ENCODE peak calls at places on chromosomes 16 and 17, in six cellular contexts. X is WTC11, M is endothelial cell of umbilical vein, Y is H1, D is K562, R is HepG2. U is an unnamed sample.

GRCh38 chr17:42270596-42270995 is 5.6 kb downstream of the STAT5B start:
- DNase-seq in X (no peak), R (no peak), D (no peak), M (no peak), Y (no peak), U (no peak)

GRCh38 chr16:12113581-12114375 is 137.2 kb downstream of the SNX29 start:
- DNase-seq in M (no peak), X (no peak), D (no peak), Y (no peak), R (no peak), U (no peak)

GRCh38 chr17:66654341-66654740 is 180.6 kb upstream of the CACNG5 start:
- DNase-seq in X (no peak), D (no peak), Y (no peak), R (no peak), M (peak), U (no peak)

GRCh38 chr17:12081720-12082119 is 61.0 kb downstream of the MAP2K4 start:
- DNase-seq in M (no peak), X (no peak), D (no peak), Y (no peak), R (no peak), U (no peak)

GRCh38 chr17:79002796-79003593 is 6.6 kb downstream of the CANT1 start:
- DNase-seq in R (no peak), Y (no peak), M (no peak), X (no peak), D (no peak), U (no peak)

GRCh38 chr17:47197821-47198220 is 8.7 kb upstream of the CDC27 start:
- DNase-seq in R (no peak), M (no peak), Y (no peak), D (no peak), X (no peak), U (no peak)

GRCh38 chr17:43401293-43401692 is 2.5 kb downstream of the ARL4D start:
- DNase-seq in M (peak), X (no peak), Y (no peak), D (no peak), R (no peak), U (peak)

GRCh38 chr17:36864230-36864629 is 73.0 kb upstream of the LHX1 start:
- DNase-seq in D (no peak), X (no peak), M (no peak), Y (no peak), R (no peak), U (no peak)

GRCh38 chr17:51585514-51586104 is 325.3 kb downstream of the UTP18 start:
- DNase-seq in Y (peak), R (peak), M (no peak), D (no peak), X (peak), U (peak)

GRCh38 chr17:51667722-51668083 is 407.4 kb downstream of the UTP18 start:
- DNase-seq in R (no peak), X (no peak), M (no peak), D (no peak), Y (no peak), U (no peak)

GRCh38 chr16:50836121-50836541 is 94.2 kb downstream of the CYLD start:
- DNase-seq in R (no peak), X (no peak), M (no peak), D (no peak), Y (no peak), U (no peak)

GRCh38 chr16:87856796-87857228 is 12.5 kb downstream of the SLC7A5 start:
- DNase-seq in D (no peak), X (no peak), R (peak), Y (no peak), M (no peak), U (peak)

GRCh38 chr16:1532081-1532760 is 1.2 kb upstream of the TMEM204 start:
- DNase-seq in Y (no peak), M (no peak), X (no peak), R (no peak), D (no peak), U (no peak)

GRCh38 chr17:33328129-33328528 is 35.0 kb upstream of the ASIC2 start:
- DNase-seq in R (no peak), D (peak), X (peak), M (no peak), Y (peak), U (no peak)

GRCh38 chr16:85138825-85139627 is 26.8 kb upstream of the CIBAR2 start:
- DNase-seq in D (no peak), R (no peak), M (no peak), X (no peak), Y (no peak), U (no peak)

GRCh38 chr17:17819561-17819995 is 17.2 kb downstream of the SREBF1 start:
- DNase-seq in X (no peak), M (peak), Y (no peak), R (peak), D (peak), U (peak)

GRCh38 chr16:85883813-85884212 is 15.1 kb upstream of the IRF8 start:
- DNase-seq in D (no peak), R (no peak), X (no peak), Y (no peak), M (no peak), U (no peak)

GRCh38 chr17:82399030-82399429 is 19.1 kb upstream of the HEXD start:
- DNase-seq in X (no peak), R (no peak), M (peak), Y (no peak), D (no peak), U (no peak)

GRCh38 chr17:61463068-61463980 is 11.1 kb downstream of the TBX4 start:
- DNase-seq in Y (no peak), X (peak), M (no peak), D (peak), R (no peak), U (no peak)

GRCh38 chr17:42233148-42233547 is 38.9 kb upstream of the GHDC start:
- DNase-seq in Y (no peak), D (no peak), M (no peak), R (no peak), X (no peak), U (no peak)

GRCh38 chr17:73340093-73340596 is 28.3 kb upstream of the CDC42EP4 start:
- DNase-seq in M (no peak), D (no peak), X (no peak), Y (no peak), R (peak), U (peak)

GRCh38 chr16:25066747-25067631 is 44.6 kb upstream of the LCMT1 start:
- DNase-seq in M (peak), D (peak), R (peak), Y (peak), X (peak), U (peak)

GRCh38 chr17:21280081-21280518 is 4.4 kb upstream of the MAP2K3 start:
- DNase-seq in Y (no peak), R (peak), X (peak), D (peak), M (peak), U (peak)

GRCh38 chr16:31094088-31094423 is 541 bp downstream of the VKORC1 start:
- DNase-seq in Y (no peak), M (peak), X (peak), R (no peak), D (peak), U (no peak)

GRCh38 chr16:19884021-19884485 is 595 bp downstream of the GPRC5B start:
- DNase-seq in R (no peak), X (peak), D (peak), Y (no peak), M (peak), U (no peak)

GRCh38 chr16:86261379-86261778 is 248.9 kb upstream of the FOXF1 start:
- DNase-seq in Y (no peak), D (peak), R (no peak), X (no peak), M (peak), U (no peak)

GRCh38 chr17:14316131-14316854 is 15.4 kb downstream of the HS3ST3B1 start:
- DNase-seq in Y (no peak), D (no peak), X (no peak), R (peak), M (no peak), U (no peak)

GRCh38 chr17:31466096-31466495 is 74.6 kb downstream of the RAB11FIP4 start:
- DNase-seq in D (no peak), Y (no peak), X (no peak), M (no peak), R (no peak), U (no peak)

GRCh38 chr17:5418858-5419355 is 555 bp downstream of the NUP88 start:
- DNase-seq in D (no peak), R (peak), Y (no peak), X (no peak), M (peak), U (no peak)

DNA sequence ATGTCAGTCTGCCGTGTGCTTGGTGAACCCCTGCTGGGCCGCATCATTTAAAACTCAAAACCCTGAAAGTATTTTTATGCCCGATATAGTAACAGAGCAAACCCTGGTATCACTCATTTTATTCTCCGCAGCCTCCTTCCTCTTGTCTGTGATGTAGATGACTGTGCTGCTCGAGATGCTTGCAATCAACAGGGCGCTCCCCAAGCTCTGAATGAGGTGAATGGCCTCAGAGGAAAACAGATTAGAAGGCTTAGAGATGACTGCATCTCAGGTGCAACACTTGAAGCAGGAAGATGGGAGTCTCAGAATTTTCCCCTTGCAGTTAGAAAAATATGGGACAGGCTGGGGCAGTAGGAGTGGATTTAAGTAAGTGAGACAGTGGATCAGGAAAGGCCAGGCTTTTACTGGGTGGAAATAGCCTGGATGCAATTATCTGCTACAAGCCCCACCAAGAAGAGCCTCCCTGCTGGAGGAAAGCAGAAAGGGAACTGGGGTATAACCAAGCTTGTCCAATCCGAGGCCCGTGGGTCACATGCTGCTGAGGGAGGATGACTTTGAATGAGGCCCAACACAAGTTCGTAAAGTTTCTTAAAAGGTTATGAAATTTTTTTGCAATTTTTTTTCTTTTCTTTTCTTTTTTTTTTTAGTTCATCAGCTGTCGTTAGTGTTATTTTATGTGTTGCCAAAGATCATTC is 166.9 kb downstream of the CDH13 start:
- DNase-seq in M (no peak), D (no peak), Y (no peak), R (no peak), X (no peak), U (no peak)
- TF ChIP-seq JUN in M (no peak), D (no peak), Y (no peak), R (no peak), X (no peak), U (no peak)

GRCh38 chr16:82675300-82675699 is 48.5 kb downstream of the CDH13 start:
- DNase-seq in Y (no peak), D (no peak), M (no peak), X (no peak), R (no peak), U (no peak)
- TF ChIP-seq JUN in Y (no peak), D (no peak), M (no peak), X (no peak), R (no peak), U (no peak)

DNA sequence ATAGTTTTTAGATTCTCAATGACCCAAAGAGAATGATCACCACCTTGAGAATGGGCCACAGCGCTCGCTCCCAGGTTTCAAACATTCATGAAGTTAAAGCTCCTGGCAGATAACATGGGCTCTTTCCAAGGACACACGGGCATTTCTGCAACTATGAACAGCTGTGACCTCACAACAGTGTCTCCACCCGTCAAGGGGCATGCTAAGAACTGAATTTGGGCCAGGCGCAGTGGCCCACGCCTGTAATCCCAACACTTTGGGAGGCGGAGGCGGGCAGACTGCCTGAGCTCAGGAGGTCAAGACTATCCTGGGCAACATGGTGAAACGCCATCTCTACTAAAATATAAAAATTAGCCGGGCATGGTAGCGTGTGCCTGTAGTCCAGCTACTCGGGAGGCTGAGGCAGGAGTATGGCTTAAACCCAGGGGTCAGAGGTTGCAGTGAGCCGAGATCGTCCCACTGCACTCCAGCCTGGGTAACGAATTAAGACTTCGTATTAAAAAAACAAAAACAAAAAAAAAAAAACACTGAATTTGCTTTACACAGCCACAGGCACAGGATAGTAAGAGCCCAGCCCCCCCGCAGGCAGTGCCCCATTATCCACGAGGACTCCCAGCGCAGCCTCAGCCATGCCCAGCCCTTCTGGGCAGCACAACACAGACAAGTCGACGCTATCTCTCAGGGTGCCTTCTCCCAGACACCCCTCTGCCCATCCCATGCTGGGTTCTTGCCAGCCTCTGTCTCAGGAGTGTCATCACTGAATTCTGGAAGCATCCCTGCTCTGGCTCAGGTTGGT is 7.2 kb downstream of the USP7 start:
- DNase-seq in X (no peak), R (no peak), D (no peak), Y (no peak), M (no peak), U (no peak)
- TF ChIP-seq JUN in X (no peak), R (no peak), D (no peak), Y (no peak), M (no peak), U (no peak)

DNA sequence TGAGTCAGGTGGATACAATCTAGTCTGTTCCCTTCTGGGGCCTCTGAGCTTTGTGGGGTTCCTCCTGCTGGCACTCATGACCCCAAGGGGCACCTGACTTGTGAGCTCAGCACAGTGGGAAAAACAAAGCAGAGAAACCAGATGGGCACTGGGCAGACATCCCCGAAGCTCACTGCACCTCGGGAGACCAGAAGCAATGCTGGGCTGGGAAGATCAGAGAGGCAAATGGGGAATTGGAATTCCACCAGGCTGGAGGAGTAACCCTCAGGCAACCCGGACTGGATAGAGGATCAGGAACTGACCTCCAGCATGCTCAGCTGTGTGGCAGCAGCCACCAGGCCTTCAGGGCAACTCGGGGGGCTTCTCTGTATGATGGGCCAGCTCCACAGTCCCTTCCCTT is 50.3 kb downstream of the ABCC12 start:
- DNase-seq in M (no peak), D (no peak), R (no peak), X (no peak), Y (no peak), U (no peak)
- TF ChIP-seq JUN in M (no peak), D (no peak), R (no peak), X (no peak), Y (no peak), U (no peak)

DNA sequence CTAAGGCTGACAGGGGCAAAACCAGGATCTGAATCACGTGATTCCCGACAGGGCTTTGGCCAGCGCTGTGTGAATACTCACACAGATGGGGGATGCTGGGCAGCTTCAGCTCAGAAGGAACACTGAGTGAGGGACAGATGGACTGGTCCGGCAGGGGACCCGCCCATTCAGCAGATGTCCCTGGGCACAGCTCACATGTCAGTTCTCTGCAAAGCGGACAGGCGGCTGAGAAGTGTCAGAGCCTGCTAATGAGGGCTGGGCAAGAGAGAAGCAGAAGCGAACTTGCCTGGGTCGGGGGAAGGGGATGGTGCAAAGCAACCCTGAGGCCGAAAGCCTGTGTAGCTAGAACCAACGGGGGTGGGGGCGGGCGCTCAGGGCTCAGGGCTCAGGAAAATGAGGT is 11.9 kb upstream of the GLIS2 start:
- DNase-seq in R (no peak), M (no peak), D (no peak), Y (no peak), X (no peak), U (no peak)
- TF ChIP-seq JUN in R (no peak), M (no peak), D (no peak), Y (no peak), X (no peak), U (no peak)

GRCh38 chr17:76713765-76714164 is 3.0 kb upstream of the MXRA7 start:
- DNase-seq in Y (no peak), X (no peak), M (no peak), R (no peak), D (no peak), U (no peak)

GRCh38 chr17:76709077-76709950 is 1.5 kb downstream of the MXRA7 start:
- DNase-seq in R (peak), M (no peak), D (no peak), X (no peak), Y (no peak), U (peak)

GRCh38 chr17:76714336-76714735 is 3.6 kb upstream of the MXRA7 start:
- DNase-seq in M (no peak), R (no peak), X (no peak), Y (no peak), D (no peak), U (no peak)

GRCh38 chr17:76707985-76708807 is 2.6 kb downstream of the MXRA7 start:
- DNase-seq in D (peak), R (peak), Y (peak), M (no peak), X (peak), U (no peak)

DNA sequence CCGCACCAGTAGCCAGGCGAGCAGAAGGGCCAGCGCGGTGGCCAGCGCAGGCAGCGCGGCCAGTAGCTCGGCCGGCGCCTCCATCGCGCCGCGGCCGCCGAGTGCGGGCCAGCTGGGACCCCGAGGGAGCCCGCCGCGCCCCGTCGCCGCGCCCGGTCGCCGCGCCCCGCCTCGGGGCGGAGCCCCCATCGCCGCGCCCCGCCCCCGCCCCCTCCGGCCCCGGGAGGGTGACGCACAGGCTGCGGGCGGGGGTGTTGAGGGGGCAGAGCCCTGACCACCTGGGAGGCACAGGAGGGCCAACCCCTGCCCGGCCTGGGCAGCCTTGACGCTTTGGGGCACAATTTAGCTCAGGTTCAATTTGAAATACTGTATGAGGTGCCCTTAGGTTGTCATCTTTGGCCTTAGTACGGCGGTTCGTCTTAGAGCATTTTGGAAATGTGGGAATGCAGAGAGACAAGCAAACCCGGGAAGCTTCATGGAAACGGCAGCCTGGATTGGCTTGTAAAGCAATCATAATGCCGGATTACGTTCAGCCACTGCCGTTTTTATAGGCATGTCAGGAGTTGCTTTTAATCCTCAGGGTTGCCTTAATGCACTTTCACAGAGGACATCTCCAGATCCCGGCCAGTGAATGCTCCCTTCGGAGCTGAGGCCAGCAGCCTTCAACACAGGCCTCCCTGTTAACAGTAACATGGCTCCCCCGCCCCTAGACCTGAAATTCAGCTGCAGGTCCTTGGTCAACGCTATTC is at the start of gene MXRA7:
- DNase-seq in R (no peak), D (peak), M (peak), Y (no peak), X (peak), U (peak)
- TF ChIP-seq JUN in R (no peak), D (no peak), M (no peak), Y (no peak), X (no peak), U (peak)

DNA sequence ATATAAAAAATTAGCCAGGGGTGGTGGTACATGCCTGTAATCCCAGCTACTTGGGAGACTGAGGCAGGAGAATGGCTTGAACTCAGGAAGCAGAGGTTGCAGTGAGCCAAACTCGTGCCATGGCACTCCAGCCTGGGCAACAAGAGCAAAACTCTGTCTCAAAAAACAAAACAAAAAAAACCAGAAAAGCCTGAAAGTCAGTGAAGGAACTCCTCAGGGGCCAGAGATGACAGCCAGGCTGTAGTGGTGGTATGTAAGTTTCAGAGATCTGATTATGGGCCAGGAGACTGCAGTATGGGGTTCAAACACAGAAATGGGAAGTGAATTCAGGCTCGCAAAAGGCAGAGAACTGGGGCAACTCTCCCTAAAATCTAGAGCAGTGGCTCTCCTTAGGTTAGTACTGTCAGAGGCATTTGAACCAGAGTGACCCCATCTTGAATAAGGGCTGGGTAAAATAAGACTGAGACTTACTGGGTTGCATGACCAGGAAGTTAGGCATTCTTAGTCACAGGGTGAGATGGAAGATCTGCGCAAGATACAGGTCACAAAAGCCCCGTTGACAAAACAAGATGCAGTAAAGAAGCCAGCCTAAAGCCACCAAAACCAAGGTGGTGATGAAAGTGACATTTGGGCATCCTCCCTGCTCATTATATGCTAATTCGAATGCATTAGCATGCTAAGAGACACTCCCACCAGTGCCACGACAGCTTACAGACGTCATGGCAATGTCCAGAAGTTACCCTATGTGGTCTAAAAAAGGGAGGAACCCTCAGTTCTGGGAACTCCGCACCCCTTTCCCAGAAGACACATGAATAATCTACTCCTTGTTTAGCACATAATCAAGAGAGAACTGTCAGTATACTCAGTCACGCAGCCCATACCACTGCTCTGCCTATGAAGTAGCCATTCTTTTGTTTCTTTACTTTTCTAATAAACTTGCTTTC is 120.2 kb upstream of the XYLT1 start:
- DNase-seq in Y (no peak), X (no peak), R (no peak), D (no peak), M (no peak), U (no peak)
- TF ChIP-seq JUN in Y (no peak), X (no peak), R (no peak), D (no peak), M (no peak), U (no peak)

U was measured in A549.